ENCODE peak calls at places on chromosomes 2 and 18, in nine cellular contexts. R, G, V, Z, U, Y, O, Q and P are unnamed samples.
A peak's percentile ranks its signal among the peaks of the same experiment; 100 is the strongest.

GRCh38 chr2:42542871-42543270 is 25.6 kb upstream of the MTA3 start:
- DNase-seq in Y (no peak), V (no peak), O (no peak), Q (no peak), U (no peak), Z (no peak), G (no peak), R (no peak), P (no peak)

GRCh38 chr2:127179756-127180155 is 40.3 kb downstream of the CYP27C1 start:
- DNase-seq in V (no peak), Z (no peak), Y (peak; percentile 53), R (no peak), U (no peak), O (no peak), G (no peak), Q (no peak), P (no peak)

GRCh38 chr2:64769392-64770044 is 115.8 kb upstream of the SERTAD2 start:
- DNase-seq in O (no peak), Y (no peak), R (no peak), G (no peak), Z (no peak), V (no peak), Q (no peak), U (no peak), P (no peak)

GRCh38 chr2:170307988-170308387 is 130.0 kb downstream of the MYO3B start:
- DNase-seq in Y (no peak), Q (no peak), O (no peak), U (no peak), V (no peak), R (no peak), Z (no peak), G (no peak), P (no peak)

GRCh38 chr18:49100226-49100968 is 149.6 kb upstream of the SMAD7 start:
- DNase-seq in V (no peak), G (peak; percentile 35), Q (no peak), U (no peak), Y (no peak), Z (no peak), O (no peak), R (no peak), P (no peak)

GRCh38 chr18:46061387-46061786 is 10.7 kb downstream of the PSTPIP2 start:
- DNase-seq in O (no peak), V (no peak), Z (no peak), Q (no peak), U (no peak), Y (no peak), G (no peak), R (no peak), P (no peak)

GRCh38 chr18:13823707-13824395 is at the start of gene MC5R:
- DNase-seq in V (peak; percentile 85), Q (peak; percentile 18), Z (peak; percentile 80), Y (peak; percentile 64), U (peak; percentile 12), R (no peak), G (peak; percentile 25), O (peak; percentile 54), P (peak; percentile 28)

GRCh38 chr2:2689313-2689712 is 358.2 kb upstream of the MYT1L start:
- DNase-seq in R (no peak), Z (no peak), G (no peak), V (no peak), Y (no peak), O (no peak), Q (no peak), U (no peak), P (no peak)